ENCODE peak calls at places on chromosomes 13 and 19, in nine cellular contexts. R is transverse colon; S is foreskin melanocyte; Q is NCI-H1092 treated with DMSO at 0.1 percent for 48 hours; N is nephron progenitor cell; D is tibial artery; M is LoVo; V is stimulated activated effector memory CD8-positive, alpha-beta T cell treated with anti-CD3 and anti-CD28 coated beads, Interleukin-12 subunit alpha, Interleukin-12 subunit beta, amount 100 ng/mL, for 72 hours; C is fibroblast of the conjunctiva. L is an unnamed sample.

GRCh38 chr19:11373166-11373884 is 1.1 kb upstream of the SWSAP1 start:
- DNase-seq in R (no peak), S (no peak), Q (peak; percentile 55), N (peak; percentile 64), D (no peak), M (no peak), V (no peak), C (no peak), L (peak; percentile 28)

GRCh38 chr13:46492946-46493345 is 60.0 kb upstream of the LRCH1 start:
- DNase-seq in R (no peak), S (peak; percentile 55), Q (peak; percentile 28), N (peak; percentile 14), D (no peak), M (peak; percentile 49), V (no peak), C (peak; percentile 28), L (peak; percentile 50)

GRCh38 chr13:37868691-37869505 is 674 bp downstream of the TRPC4 start:
- DNase-seq in R (no peak), S (peak; percentile 16), Q (peak; percentile 4), N (peak; percentile 11), D (peak; percentile 51), M (no peak), V (no peak), C (no peak), L (no peak)

GRCh38 chr13:21879263-21879914 is 208.5 kb downstream of the FGF9 start:
- DNase-seq in R (no peak), S (no peak), Q (no peak), N (no peak), D (no peak), M (no peak), V (no peak), C (no peak), L (peak; percentile 23)

GRCh38 chr19:30539315-30539714 is 167.1 kb downstream of the ZNF536 start:
- DNase-seq in R (no peak), S (no peak), Q (no peak), N (no peak), D (peak; percentile 39), M (no peak), V (no peak), C (no peak), L (no peak)

GRCh38 chr19:12065100-12065538 is 588 bp downstream of the ZNF844 start:
- DNase-seq in R (peak; percentile 16), S (peak; percentile 71), Q (peak; percentile 17), N (peak; percentile 33), D (peak; percentile 71), M (no peak), V (no peak), C (peak; percentile 5), L (peak; percentile 21)

GRCh38 chr13:97058417-97058816 is 64.1 kb upstream of the OXGR1 start:
- DNase-seq in R (no peak), S (no peak), Q (no peak), N (no peak), D (no peak), M (no peak), V (no peak), C (no peak), L (no peak)

GRCh38 chr19:623175-623916 is 10.0 kb downstream of the POLRMT start:
- DNase-seq in R (no peak), S (no peak), Q (no peak), N (no peak), D (no peak), M (no peak), V (no peak), C (no peak), L (no peak)

GRCh38 chr19:40539070-40539469 is 37.6 kb upstream of the SHKBP1 start:
- DNase-seq in R (no peak), S (no peak), Q (no peak), N (no peak), D (no peak), M (no peak), V (no peak), C (no peak), L (no peak)

GRCh38 chr13:48979892-48980291 is 4.2 kb downstream of the FNDC3A start:
- DNase-seq in R (no peak), S (no peak), Q (no peak), N (no peak), D (no peak), M (no peak), V (no peak), C (no peak), L (peak; percentile 79)

GRCh38 chr19:8224394-8225145 is 15.4 kb downstream of the CERS4 start:
- DNase-seq in R (no peak), S (no peak), Q (no peak), N (no peak), D (no peak), M (no peak), V (no peak), C (peak; percentile 26), L (no peak)

GRCh38 chr13:109243311-109243951 is 543.0 kb downstream of the IRS2 start:
- DNase-seq in R (no peak), S (peak; percentile 61), Q (no peak), N (no peak), D (no peak), M (peak; percentile 68), V (no peak), C (peak; percentile 57), L (no peak)

GRCh38 chr13:109419896-109420295 is 366.5 kb downstream of the IRS2 start:
- DNase-seq in R (no peak), S (no peak), Q (no peak), N (no peak), D (no peak), M (no peak), V (no peak), C (no peak), L (no peak)

GRCh38 chr13:65913173-65913572 is 1317.0 kb downstream of the PCDH9 start:
- DNase-seq in R (no peak), S (peak; percentile 91), Q (no peak), N (no peak), D (no peak), M (no peak), V (no peak), C (peak; percentile 68), L (no peak)

GRCh38 chr19:13012690-13013608 is 17.7 kb downstream of the NFIX start:
- DNase-seq in R (peak; percentile 74), S (peak; percentile 62), Q (no peak), N (no peak), D (peak; percentile 90), M (peak; percentile 56), V (no peak), C (no peak), L (peak; percentile 35)

GRCh38 chr19:58352760-58353671 is at the start of gene A1BG:
- DNase-seq in R (no peak), S (no peak), Q (no peak), N (no peak), D (no peak), M (no peak), V (no peak), C (no peak), L (no peak)

GRCh38 chr19:27796540-27796939 is 1416.4 kb downstream of the UQCRFS1 start:
- DNase-seq in R (no peak), S (no peak), Q (no peak), N (no peak), D (no peak), M (no peak), V (no peak), C (no peak), L (no peak)

GRCh38 chr13:75263741-75264407 is 218.1 kb downstream of the TBC1D4 start:
- DNase-seq in R (no peak), S (peak; percentile 18), Q (no peak), N (no peak), D (no peak), M (no peak), V (no peak), C (no peak), L (no peak)

GRCh38 chr19:51194527-51195315 is 30.2 kb upstream of the CD33 start:
- DNase-seq in R (no peak), S (no peak), Q (no peak), N (no peak), D (no peak), M (no peak), V (peak; percentile 11), C (no peak), L (peak; percentile 72)

GRCh38 chr19:29832801-29833200 is 21.0 kb downstream of the CCNE1 start:
- DNase-seq in R (no peak), S (no peak), Q (no peak), N (no peak), D (peak; percentile 40), M (no peak), V (no peak), C (no peak), L (no peak)

GRCh38 chr13:35988648-35989081 is 142.5 kb downstream of the DCLK1 start:
- DNase-seq in R (no peak), S (no peak), Q (no peak), N (no peak), D (no peak), M (no peak), V (no peak), C (peak; percentile 40), L (no peak)

GRCh38 chr19:47663911-47664771 is 49.1 kb upstream of the EHD2 start:
- DNase-seq in R (peak; percentile 69), S (peak; percentile 84), Q (no peak), N (no peak), D (peak; percentile 90), M (no peak), V (no peak), C (peak; percentile 95), L (no peak)

GRCh38 chr19:1863638-1864479 is 480 bp upstream of the KLF16 start:
- DNase-seq in R (peak; percentile 92), S (peak; percentile 82), Q (peak; percentile 92), N (peak; percentile 94), D (peak; percentile 93), M (peak; percentile 93), V (peak; percentile 94), C (peak; percentile 85), L (peak; percentile 97)